ENCODE peak calls at places on chromosome 17, in nine cellular contexts. One of them, this sample, is unnamed.

GRCh38 chr17:76304226-76305134 is 3.6 kb downstream of the QRICH2 start:
- DNase-seq in progenitor cell of endocrine pancreas: no peak
- DNase-seq in breast epithelium: no peak
- DNase-seq in HCT116: no peak
- DNase-seq in SK-N-SH: peak; percentile 38
- DNase-seq in cardiac fibroblast: no peak
- DNase-seq in WTC11: no peak
- DNase-seq in CD4-positive, alpha-beta T cell: no peak
- DNase-seq in fibroblast of the aortic adventitia: no peak
- DNase-seq in this sample: no peak

GRCh38 chr17:82076785-82077591 is 11.4 kb upstream of the DUS1L start:
- DNase-seq in progenitor cell of endocrine pancreas: no peak
- DNase-seq in SK-N-SH: no peak
- DNase-seq in HCT116: no peak
- DNase-seq in cardiac fibroblast: no peak
- DNase-seq in CD4-positive, alpha-beta T cell: no peak
- DNase-seq in WTC11: no peak
- DNase-seq in breast epithelium: no peak
- DNase-seq in fibroblast of the aortic adventitia: no peak
- DNase-seq in this sample: no peak

GRCh38 chr17:73792994-73793393 is 148.7 kb upstream of the SDK2 start:
- DNase-seq in WTC11: no peak
- DNase-seq in CD4-positive, alpha-beta T cell: no peak
- DNase-seq in progenitor cell of endocrine pancreas: no peak
- DNase-seq in SK-N-SH: no peak
- DNase-seq in HCT116: no peak
- DNase-seq in cardiac fibroblast: no peak
- DNase-seq in fibroblast of the aortic adventitia: no peak
- DNase-seq in breast epithelium: no peak
- DNase-seq in this sample: no peak

GRCh38 chr17:38706625-38707298 is 1.7 kb downstream of the MLLT6 start:
- DNase-seq in WTC11: no peak
- DNase-seq in fibroblast of the aortic adventitia: no peak
- DNase-seq in CD4-positive, alpha-beta T cell: no peak
- DNase-seq in progenitor cell of endocrine pancreas: no peak
- DNase-seq in SK-N-SH: no peak
- DNase-seq in HCT116: no peak
- DNase-seq in breast epithelium: no peak
- DNase-seq in cardiac fibroblast: peak; percentile 28
- DNase-seq in this sample: no peak

GRCh38 chr17:74296548-74296936 is 22.5 kb downstream of the DNAI2 start:
- DNase-seq in breast epithelium: no peak
- DNase-seq in CD4-positive, alpha-beta T cell: no peak
- DNase-seq in SK-N-SH: peak; percentile 76
- DNase-seq in WTC11: peak; percentile 56
- DNase-seq in cardiac fibroblast: peak; percentile 85
- DNase-seq in HCT116: peak; percentile 57
- DNase-seq in progenitor cell of endocrine pancreas: peak; percentile 28
- DNase-seq in fibroblast of the aortic adventitia: peak; percentile 84
- DNase-seq in this sample: peak; percentile 60

GRCh38 chr17:43217614-43218087 is 6.0 kb downstream of the TMEM106A start:
- DNase-seq in progenitor cell of endocrine pancreas: no peak
- DNase-seq in WTC11: no peak
- DNase-seq in breast epithelium: peak; percentile 11
- DNase-seq in fibroblast of the aortic adventitia: no peak
- DNase-seq in HCT116: no peak
- DNase-seq in CD4-positive, alpha-beta T cell: no peak
- DNase-seq in cardiac fibroblast: no peak
- DNase-seq in SK-N-SH: no peak
- DNase-seq in this sample: no peak

GRCh38 chr17:44014133-44014436 is 678 bp downstream of the TMEM101 start:
- DNase-seq in progenitor cell of endocrine pancreas: no peak
- DNase-seq in breast epithelium: no peak
- DNase-seq in CD4-positive, alpha-beta T cell: no peak
- DNase-seq in HCT116: no peak
- DNase-seq in WTC11: no peak
- DNase-seq in fibroblast of the aortic adventitia: no peak
- DNase-seq in cardiac fibroblast: no peak
- DNase-seq in SK-N-SH: no peak
- DNase-seq in this sample: no peak

GRCh38 chr17:51004249-51004648 is 116.4 kb downstream of the SPAG9 start:
- DNase-seq in fibroblast of the aortic adventitia: no peak
- DNase-seq in WTC11: no peak
- DNase-seq in progenitor cell of endocrine pancreas: no peak
- DNase-seq in cardiac fibroblast: no peak
- DNase-seq in HCT116: no peak
- DNase-seq in CD4-positive, alpha-beta T cell: no peak
- DNase-seq in breast epithelium: no peak
- DNase-seq in SK-N-SH: no peak
- DNase-seq in this sample: no peak

GRCh38 chr17:72852267-72852945 is 240.1 kb downstream of the SLC39A11 start:
- DNase-seq in HCT116: no peak
- DNase-seq in progenitor cell of endocrine pancreas: no peak
- DNase-seq in CD4-positive, alpha-beta T cell: no peak
- DNase-seq in breast epithelium: no peak
- DNase-seq in SK-N-SH: no peak
- DNase-seq in cardiac fibroblast: no peak
- DNase-seq in fibroblast of the aortic adventitia: no peak
- DNase-seq in WTC11: no peak
- DNase-seq in this sample: no peak

GRCh38 chr17:71023631-71024030 is 854.3 kb downstream of the KCNJ2 start:
- DNase-seq in CD4-positive, alpha-beta T cell: no peak
- DNase-seq in HCT116: no peak
- DNase-seq in WTC11: no peak
- DNase-seq in progenitor cell of endocrine pancreas: no peak
- DNase-seq in cardiac fibroblast: peak; percentile 14
- DNase-seq in fibroblast of the aortic adventitia: no peak
- DNase-seq in breast epithelium: no peak
- DNase-seq in SK-N-SH: peak; percentile 68
- DNase-seq in this sample: no peak

DNA sequence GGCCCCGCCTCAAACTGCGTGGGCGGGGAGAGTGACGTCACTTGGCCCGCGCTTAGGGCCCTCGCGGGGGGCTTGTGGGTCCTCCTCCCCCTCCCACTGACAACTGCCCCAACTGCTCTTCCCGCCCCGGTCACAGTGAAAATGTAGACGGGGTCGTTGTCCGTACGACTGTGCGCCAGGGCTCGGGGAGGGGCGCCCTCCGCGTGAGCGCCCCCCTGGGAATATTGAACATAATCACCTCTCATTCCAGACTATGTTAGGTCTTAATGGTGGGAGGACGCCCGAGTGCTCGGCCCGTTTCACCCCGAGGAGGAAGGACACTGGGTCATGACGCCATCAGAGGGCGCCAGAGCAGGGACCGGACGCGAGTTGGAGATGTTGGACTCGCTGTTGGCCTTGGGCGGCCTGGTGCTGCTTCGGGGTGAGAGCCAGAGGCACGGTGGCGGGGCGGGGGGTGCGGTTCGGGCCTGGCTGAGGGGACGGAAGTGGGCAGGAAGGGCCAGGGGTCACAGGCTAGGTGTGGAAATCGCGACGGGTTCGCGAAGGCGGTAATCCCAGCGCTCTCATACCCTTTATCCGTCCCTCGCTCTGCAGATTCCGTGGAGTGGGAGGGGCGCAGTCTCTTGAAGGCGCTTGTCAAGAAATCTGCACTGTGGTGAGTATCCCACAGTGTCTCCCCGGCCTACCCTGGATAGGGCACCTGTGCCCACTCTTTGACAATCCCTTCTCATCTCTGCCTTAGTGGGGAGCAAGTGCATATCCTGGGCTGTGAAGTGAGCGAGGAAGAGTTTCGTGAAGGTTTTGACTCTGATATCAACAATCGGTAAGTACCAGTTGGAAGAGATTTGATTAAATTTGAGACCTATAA is at the start of gene ELP5:
- DNase-seq in HCT116: peak; percentile 92
- DNase-seq in fibroblast of the aortic adventitia: peak; percentile 96
- DNase-seq in WTC11: peak; percentile 96
- DNase-seq in cardiac fibroblast: peak; percentile 96
- DNase-seq in SK-N-SH: peak; percentile 91
- DNase-seq in CD4-positive, alpha-beta T cell: peak; percentile 76
- DNase-seq in breast epithelium: peak; percentile 92
- DNase-seq in progenitor cell of endocrine pancreas: peak; percentile 98
- DNase-seq in this sample: peak; percentile 85
- TF ChIP-seq CTCF in HCT116: no peak
- TF ChIP-seq CTCF in fibroblast of the aortic adventitia: no peak
- TF ChIP-seq CTCF in WTC11: no peak
- TF ChIP-seq CTCF in cardiac fibroblast: no peak
- TF ChIP-seq CTCF in SK-N-SH: peak; percentile 46
- TF ChIP-seq CTCF in CD4-positive, alpha-beta T cell: peak; percentile 28
- TF ChIP-seq CTCF in breast epithelium: peak; percentile 34
- TF ChIP-seq CTCF in progenitor cell of endocrine pancreas: peak; percentile 30
- TF ChIP-seq CTCF in this sample: no peak

DNA sequence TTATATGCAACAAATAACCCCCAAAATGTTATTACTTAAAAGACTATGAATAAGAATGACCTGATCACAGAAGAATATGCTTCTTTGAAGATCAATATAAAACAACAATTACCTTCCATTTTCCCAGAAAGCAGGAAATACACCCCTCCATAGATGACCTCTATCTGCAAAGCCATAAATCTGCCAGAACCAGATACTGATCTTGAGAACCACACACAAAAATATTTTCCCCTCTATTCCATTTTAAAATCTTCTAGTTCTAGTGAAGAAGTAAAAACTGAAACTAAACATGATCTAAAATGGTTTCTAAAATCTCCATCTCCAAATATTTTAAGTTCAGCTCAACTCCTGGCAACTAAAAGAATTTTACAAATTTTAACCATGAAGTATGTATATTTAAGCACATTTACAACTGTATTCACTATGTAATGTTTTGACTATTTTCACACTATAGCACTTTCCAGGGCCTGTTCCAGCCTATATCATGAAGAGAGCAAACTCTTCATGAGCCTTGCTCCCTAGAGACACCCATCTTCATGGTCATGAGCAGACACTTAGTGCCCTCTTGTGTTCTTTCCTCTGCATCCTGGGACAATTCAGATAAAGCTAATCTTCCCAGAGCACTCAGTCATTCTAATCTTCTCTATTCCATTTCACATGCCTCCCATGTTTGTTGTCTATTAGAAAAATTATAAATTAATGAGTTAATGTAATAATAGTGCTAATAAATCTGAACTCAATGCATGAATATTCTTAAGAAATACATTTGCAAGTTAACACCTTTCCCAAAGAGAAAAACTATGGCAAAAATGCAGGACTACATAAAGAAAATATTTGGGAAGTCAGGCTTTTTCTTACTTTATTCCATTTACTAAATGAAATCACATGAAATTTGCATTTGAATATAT is 87.0 kb downstream of the HELZ start:
- DNase-seq in fibroblast of the aortic adventitia: peak; percentile 54
- DNase-seq in CD4-positive, alpha-beta T cell: no peak
- DNase-seq in progenitor cell of endocrine pancreas: no peak
- DNase-seq in SK-N-SH: peak; percentile 75
- DNase-seq in WTC11: no peak
- DNase-seq in HCT116: peak; percentile 10
- DNase-seq in breast epithelium: no peak
- DNase-seq in cardiac fibroblast: peak; percentile 63
- DNase-seq in this sample: no peak
- TF ChIP-seq CTCF in fibroblast of the aortic adventitia: peak; percentile 26
- TF ChIP-seq CTCF in CD4-positive, alpha-beta T cell: no peak
- TF ChIP-seq CTCF in progenitor cell of endocrine pancreas: peak; percentile 37
- TF ChIP-seq CTCF in SK-N-SH: peak; percentile 76
- TF ChIP-seq CTCF in WTC11: no peak
- TF ChIP-seq CTCF in HCT116: peak; percentile 49
- TF ChIP-seq CTCF in breast epithelium: peak; percentile 11
- TF ChIP-seq CTCF in cardiac fibroblast: peak; percentile 24
- TF ChIP-seq CTCF in this sample: peak; percentile 54

GRCh38 chr17:17523001-17523713 is 27.0 kb upstream of the RASD1 start:
- DNase-seq in WTC11: peak; percentile 36
- DNase-seq in HCT116: no peak
- DNase-seq in progenitor cell of endocrine pancreas: no peak
- DNase-seq in breast epithelium: no peak
- DNase-seq in SK-N-SH: no peak
- DNase-seq in cardiac fibroblast: no peak
- DNase-seq in fibroblast of the aortic adventitia: no peak
- DNase-seq in CD4-positive, alpha-beta T cell: no peak
- DNase-seq in this sample: no peak
- TF ChIP-seq CTCF in WTC11: no peak
- TF ChIP-seq CTCF in HCT116: no peak
- TF ChIP-seq CTCF in progenitor cell of endocrine pancreas: no peak
- TF ChIP-seq CTCF in breast epithelium: no peak
- TF ChIP-seq CTCF in SK-N-SH: no peak
- TF ChIP-seq CTCF in cardiac fibroblast: no peak
- TF ChIP-seq CTCF in fibroblast of the aortic adventitia: no peak
- TF ChIP-seq CTCF in CD4-positive, alpha-beta T cell: no peak
- TF ChIP-seq CTCF in this sample: no peak

GRCh38 chr17:48074322-48075054 is 26.3 kb downstream of the NFE2L1 start:
- DNase-seq in CD4-positive, alpha-beta T cell: peak; percentile 65
- DNase-seq in fibroblast of the aortic adventitia: peak; percentile 91
- DNase-seq in progenitor cell of endocrine pancreas: peak; percentile 50
- DNase-seq in breast epithelium: peak; percentile 77
- DNase-seq in cardiac fibroblast: peak; percentile 88
- DNase-seq in HCT116: peak; percentile 69
- DNase-seq in SK-N-SH: peak; percentile 77
- DNase-seq in WTC11: peak; percentile 80
- DNase-seq in this sample: peak; percentile 76
- TF ChIP-seq CTCF in CD4-positive, alpha-beta T cell: peak; percentile 85
- TF ChIP-seq CTCF in fibroblast of the aortic adventitia: peak; percentile 77
- TF ChIP-seq CTCF in progenitor cell of endocrine pancreas: peak; percentile 73
- TF ChIP-seq CTCF in breast epithelium: peak; percentile 90
- TF ChIP-seq CTCF in cardiac fibroblast: peak; percentile 84
- TF ChIP-seq CTCF in HCT116: peak; percentile 94
- TF ChIP-seq CTCF in SK-N-SH: peak; percentile 98
- TF ChIP-seq CTCF in WTC11: peak; percentile 35
- TF ChIP-seq CTCF in this sample: peak; percentile 79

GRCh38 chr17:2075336-2076056 is 20.6 kb downstream of the HIC1 start:
- DNase-seq in cardiac fibroblast: peak; percentile 79
- DNase-seq in breast epithelium: no peak
- DNase-seq in fibroblast of the aortic adventitia: peak; percentile 56
- DNase-seq in CD4-positive, alpha-beta T cell: no peak
- DNase-seq in WTC11: peak; percentile 28
- DNase-seq in progenitor cell of endocrine pancreas: no peak
- DNase-seq in SK-N-SH: peak; percentile 78
- DNase-seq in HCT116: no peak
- DNase-seq in this sample: no peak
- TF ChIP-seq CTCF in cardiac fibroblast: peak; percentile 6
- TF ChIP-seq CTCF in breast epithelium: no peak
- TF ChIP-seq CTCF in fibroblast of the aortic adventitia: peak; percentile 15
- TF ChIP-seq CTCF in CD4-positive, alpha-beta T cell: no peak
- TF ChIP-seq CTCF in WTC11: no peak
- TF ChIP-seq CTCF in progenitor cell of endocrine pancreas: no peak
- TF ChIP-seq CTCF in SK-N-SH: no peak
- TF ChIP-seq CTCF in HCT116: no peak
- TF ChIP-seq CTCF in this sample: no peak

GRCh38 chr17:68762911-68763310 is 161.7 kb upstream of the FAM20A start:
- DNase-seq in HCT116: no peak
- DNase-seq in WTC11: no peak
- DNase-seq in CD4-positive, alpha-beta T cell: no peak
- DNase-seq in breast epithelium: no peak
- DNase-seq in progenitor cell of endocrine pancreas: no peak
- DNase-seq in SK-N-SH: no peak
- DNase-seq in fibroblast of the aortic adventitia: no peak
- DNase-seq in cardiac fibroblast: no peak
- DNase-seq in this sample: no peak
- TF ChIP-seq CTCF in HCT116: no peak
- TF ChIP-seq CTCF in WTC11: no peak
- TF ChIP-seq CTCF in CD4-positive, alpha-beta T cell: no peak
- TF ChIP-seq CTCF in breast epithelium: no peak
- TF ChIP-seq CTCF in progenitor cell of endocrine pancreas: no peak
- TF ChIP-seq CTCF in SK-N-SH: no peak
- TF ChIP-seq CTCF in fibroblast of the aortic adventitia: no peak
- TF ChIP-seq CTCF in cardiac fibroblast: no peak
- TF ChIP-seq CTCF in this sample: no peak